ENCODE peak calls at places on chromosomes 13 and 19, in four cellular contexts. One of them, this sample, is unnamed.

GRCh38 chr19:6528544-6529121 is 2.2 kb upstream of the TNFSF9 start:
- DNase-seq in KG1: no peak
- DNase-seq in suprapubic skin: no peak
- DNase-seq in neuronal stem cell: no peak
- DNase-seq in this sample: no peak

GRCh38 chr19:35757749-35758608 is at the start of gene PROSER3:
- DNase-seq in KG1: peak
- DNase-seq in neuronal stem cell: peak
- DNase-seq in suprapubic skin: peak
- DNase-seq in this sample: peak

GRCh38 chr13:50360637-50361036 is 345.4 kb downstream of the KCNRG start:
- DNase-seq in suprapubic skin: no peak
- DNase-seq in KG1: no peak
- DNase-seq in neuronal stem cell: no peak
- DNase-seq in this sample: no peak

GRCh38 chr13:97408938-97409337 is 25.0 kb upstream of the RAP2A start:
- DNase-seq in neuronal stem cell: no peak
- DNase-seq in KG1: no peak
- DNase-seq in suprapubic skin: no peak
- DNase-seq in this sample: no peak

GRCh38 chr13:109096101-109096500 is 466.7 kb downstream of the MYO16 start:
- DNase-seq in neuronal stem cell: no peak
- DNase-seq in KG1: no peak
- DNase-seq in suprapubic skin: no peak
- DNase-seq in this sample: no peak

GRCh38 chr19:53951947-53952346 is 10.8 kb upstream of the CACNG8 start:
- DNase-seq in neuronal stem cell: no peak
- DNase-seq in suprapubic skin: no peak
- DNase-seq in KG1: no peak
- DNase-seq in this sample: no peak

GRCh38 chr19:41877490-41877876 is 404 bp downstream of the CD79A start:
- DNase-seq in suprapubic skin: no peak
- DNase-seq in neuronal stem cell: no peak
- DNase-seq in KG1: peak
- DNase-seq in this sample: no peak

GRCh38 chr19:7426986-7427385 is 61.8 kb downstream of the PEX11G start:
- DNase-seq in suprapubic skin: no peak
- DNase-seq in neuronal stem cell: no peak
- DNase-seq in KG1: no peak
- DNase-seq in this sample: no peak

GRCh38 chr13:27079421-27079958 is 92.1 kb downstream of the USP12 start:
- DNase-seq in neuronal stem cell: no peak
- DNase-seq in KG1: no peak
- DNase-seq in suprapubic skin: no peak
- DNase-seq in this sample: no peak

GRCh38 chr19:48283908-48284307 is 14.0 kb downstream of the ZNF114 start:
- DNase-seq in suprapubic skin: no peak
- DNase-seq in neuronal stem cell: no peak
- DNase-seq in KG1: no peak
- DNase-seq in this sample: no peak

GRCh38 chr13:47858678-47859050 is 142.4 kb downstream of the SUCLA2 start:
- DNase-seq in KG1: no peak
- DNase-seq in neuronal stem cell: no peak
- DNase-seq in suprapubic skin: no peak
- DNase-seq in this sample: no peak

GRCh38 chr19:10717356-10718204 is at the start of gene DNM2:
- DNase-seq in KG1: peak
- DNase-seq in suprapubic skin: peak
- DNase-seq in neuronal stem cell: peak
- DNase-seq in this sample: peak

GRCh38 chr13:47594833-47595232 is 406.2 kb downstream of the SUCLA2 start:
- DNase-seq in suprapubic skin: no peak
- DNase-seq in neuronal stem cell: no peak
- DNase-seq in KG1: peak
- DNase-seq in this sample: no peak

GRCh38 chr19:34085336-34085735 is 87.0 kb upstream of the LSM14A start:
- DNase-seq in neuronal stem cell: no peak
- DNase-seq in suprapubic skin: no peak
- DNase-seq in KG1: no peak
- DNase-seq in this sample: no peak

GRCh38 chr19:10362259-10362658 is 18.1 kb downstream of the TYK2 start:
- DNase-seq in neuronal stem cell: no peak
- DNase-seq in KG1: no peak
- DNase-seq in suprapubic skin: no peak
- DNase-seq in this sample: no peak

GRCh38 chr19:49488863-49489537 is 1.6 kb downstream of the RPL13A start:
- DNase-seq in neuronal stem cell: no peak
- DNase-seq in KG1: no peak
- DNase-seq in suprapubic skin: no peak
- DNase-seq in this sample: no peak